ENCODE peak calls at places on chromosome 1, in ten cellular contexts. One of them, this sample, is unnamed.

GRCh38 chr1:205324781-205325180 is 3.2 kb upstream of the NUAK2 start:
- DNase-seq in ovary: no peak
- DNase-seq in cardiac fibroblast: peak
- DNase-seq in stomach: no peak
- DNase-seq in MCF 10A: no peak
- DNase-seq in RWPE2: no peak
- DNase-seq in CD4-positive, alpha-beta T cell: no peak
- DNase-seq in GM12864: no peak
- DNase-seq in mesothelial cell of epicardium: no peak
- DNase-seq in mucosa of descending colon: no peak
- DNase-seq in this sample: no peak

GRCh38 chr1:70438529-70438928 is 27.5 kb downstream of the CTH start:
- DNase-seq in GM12864: no peak
- DNase-seq in stomach: no peak
- DNase-seq in MCF 10A: no peak
- DNase-seq in mucosa of descending colon: no peak
- DNase-seq in CD4-positive, alpha-beta T cell: no peak
- DNase-seq in ovary: no peak
- DNase-seq in mesothelial cell of epicardium: no peak
- DNase-seq in cardiac fibroblast: no peak
- DNase-seq in RWPE2: no peak
- DNase-seq in this sample: no peak

GRCh38 chr1:200411406-200412257 is 1.8 kb upstream of the ZNF281 start:
- DNase-seq in CD4-positive, alpha-beta T cell: no peak
- DNase-seq in RWPE2: no peak
- DNase-seq in stomach: no peak
- DNase-seq in mesothelial cell of epicardium: no peak
- DNase-seq in cardiac fibroblast: no peak
- DNase-seq in mucosa of descending colon: no peak
- DNase-seq in ovary: no peak
- DNase-seq in GM12864: no peak
- DNase-seq in MCF 10A: no peak
- DNase-seq in this sample: no peak

GRCh38 chr1:15736035-15736665 is at the start of gene SLC25A34:
- DNase-seq in cardiac fibroblast: no peak
- DNase-seq in RWPE2: peak
- DNase-seq in CD4-positive, alpha-beta T cell: no peak
- DNase-seq in mesothelial cell of epicardium: no peak
- DNase-seq in mucosa of descending colon: peak
- DNase-seq in stomach: peak
- DNase-seq in MCF 10A: no peak
- DNase-seq in GM12864: no peak
- DNase-seq in ovary: no peak
- DNase-seq in this sample: no peak

GRCh38 chr1:58660105-58660504 is 39.8 kb downstream of the MYSM1 start:
- DNase-seq in ovary: no peak
- DNase-seq in cardiac fibroblast: no peak
- DNase-seq in mucosa of descending colon: no peak
- DNase-seq in CD4-positive, alpha-beta T cell: no peak
- DNase-seq in MCF 10A: no peak
- DNase-seq in mesothelial cell of epicardium: no peak
- DNase-seq in stomach: no peak
- DNase-seq in RWPE2: no peak
- DNase-seq in GM12864: no peak
- DNase-seq in this sample: no peak

GRCh38 chr1:209367031-209367813 is 216.3 kb upstream of the CAMK1G start:
- DNase-seq in ovary: no peak
- DNase-seq in GM12864: no peak
- DNase-seq in stomach: no peak
- DNase-seq in MCF 10A: peak
- DNase-seq in mesothelial cell of epicardium: no peak
- DNase-seq in RWPE2: no peak
- DNase-seq in mucosa of descending colon: no peak
- DNase-seq in cardiac fibroblast: peak
- DNase-seq in CD4-positive, alpha-beta T cell: no peak
- DNase-seq in this sample: no peak

GRCh38 chr1:43271186-43272118 is 1.7 kb downstream of the TMEM125 start:
- DNase-seq in GM12864: no peak
- DNase-seq in mucosa of descending colon: no peak
- DNase-seq in mesothelial cell of epicardium: no peak
- DNase-seq in RWPE2: peak
- DNase-seq in MCF 10A: no peak
- DNase-seq in cardiac fibroblast: no peak
- DNase-seq in CD4-positive, alpha-beta T cell: no peak
- DNase-seq in ovary: no peak
- DNase-seq in stomach: peak
- DNase-seq in this sample: no peak

GRCh38 chr1:14138135-14138506 is 438.1 kb downstream of the PRDM2 start:
- DNase-seq in ovary: no peak
- DNase-seq in RWPE2: peak
- DNase-seq in MCF 10A: peak
- DNase-seq in GM12864: no peak
- DNase-seq in stomach: no peak
- DNase-seq in mesothelial cell of epicardium: no peak
- DNase-seq in CD4-positive, alpha-beta T cell: no peak
- DNase-seq in mucosa of descending colon: no peak
- DNase-seq in cardiac fibroblast: no peak
- DNase-seq in this sample: no peak

GRCh38 chr1:230867903-230868735 is at the start of gene C1orf198:
- DNase-seq in mucosa of descending colon: peak
- DNase-seq in CD4-positive, alpha-beta T cell: peak
- DNase-seq in ovary: peak
- DNase-seq in RWPE2: no peak
- DNase-seq in mesothelial cell of epicardium: peak
- DNase-seq in cardiac fibroblast: peak
- DNase-seq in stomach: peak
- DNase-seq in MCF 10A: peak
- DNase-seq in GM12864: no peak
- DNase-seq in this sample: peak

GRCh38 chr1:37699147-37699546 is 6.8 kb downstream of the CDCA8 start:
- DNase-seq in RWPE2: no peak
- DNase-seq in mucosa of descending colon: no peak
- DNase-seq in ovary: no peak
- DNase-seq in MCF 10A: no peak
- DNase-seq in mesothelial cell of epicardium: no peak
- DNase-seq in CD4-positive, alpha-beta T cell: no peak
- DNase-seq in GM12864: no peak
- DNase-seq in cardiac fibroblast: no peak
- DNase-seq in stomach: no peak
- DNase-seq in this sample: no peak

GRCh38 chr1:40391688-40392145 is 18.2 kb downstream of the SMAP2 start:
- DNase-seq in mucosa of descending colon: no peak
- DNase-seq in RWPE2: no peak
- DNase-seq in mesothelial cell of epicardium: no peak
- DNase-seq in MCF 10A: peak
- DNase-seq in stomach: peak
- DNase-seq in ovary: no peak
- DNase-seq in cardiac fibroblast: no peak
- DNase-seq in CD4-positive, alpha-beta T cell: no peak
- DNase-seq in GM12864: peak
- DNase-seq in this sample: no peak

GRCh38 chr1:245822997-245823396 is 668.2 kb downstream of the KIF26B start:
- DNase-seq in mucosa of descending colon: no peak
- DNase-seq in RWPE2: no peak
- DNase-seq in CD4-positive, alpha-beta T cell: no peak
- DNase-seq in cardiac fibroblast: peak
- DNase-seq in stomach: no peak
- DNase-seq in MCF 10A: peak
- DNase-seq in mesothelial cell of epicardium: no peak
- DNase-seq in ovary: no peak
- DNase-seq in GM12864: no peak
- DNase-seq in this sample: no peak

GRCh38 chr1:41152622-41153044 is 89.5 kb downstream of the SCMH1 start:
- DNase-seq in MCF 10A: peak
- DNase-seq in mucosa of descending colon: no peak
- DNase-seq in GM12864: no peak
- DNase-seq in cardiac fibroblast: peak
- DNase-seq in RWPE2: no peak
- DNase-seq in mesothelial cell of epicardium: no peak
- DNase-seq in CD4-positive, alpha-beta T cell: no peak
- DNase-seq in stomach: no peak
- DNase-seq in ovary: no peak
- DNase-seq in this sample: no peak

GRCh38 chr1:205321109-205321958 is at the start of gene NUAK2:
- DNase-seq in stomach: peak
- DNase-seq in MCF 10A: peak
- DNase-seq in CD4-positive, alpha-beta T cell: peak
- DNase-seq in GM12864: no peak
- DNase-seq in mucosa of descending colon: peak
- DNase-seq in ovary: peak
- DNase-seq in RWPE2: peak
- DNase-seq in mesothelial cell of epicardium: peak
- DNase-seq in cardiac fibroblast: peak
- DNase-seq in this sample: peak

GRCh38 chr1:110312188-110313121 is 26.7 kb upstream of the RBM15 start:
- DNase-seq in mucosa of descending colon: peak
- DNase-seq in stomach: peak
- DNase-seq in cardiac fibroblast: peak
- DNase-seq in GM12864: peak
- DNase-seq in mesothelial cell of epicardium: peak
- DNase-seq in ovary: peak
- DNase-seq in CD4-positive, alpha-beta T cell: peak
- DNase-seq in RWPE2: no peak
- DNase-seq in MCF 10A: peak
- DNase-seq in this sample: peak
- TF ChIP-seq CTCF in mucosa of descending colon: peak
- TF ChIP-seq CTCF in stomach: peak
- TF ChIP-seq CTCF in cardiac fibroblast: peak
- TF ChIP-seq CTCF in GM12864: peak
- TF ChIP-seq CTCF in mesothelial cell of epicardium: peak
- TF ChIP-seq CTCF in ovary: peak
- TF ChIP-seq CTCF in CD4-positive, alpha-beta T cell: peak
- TF ChIP-seq CTCF in RWPE2: peak
- TF ChIP-seq CTCF in MCF 10A: peak
- TF ChIP-seq CTCF in this sample: peak

GRCh38 chr1:156504062-156504813 is 3.7 kb upstream of the MEF2D start:
- DNase-seq in GM12864: no peak
- DNase-seq in CD4-positive, alpha-beta T cell: no peak
- DNase-seq in RWPE2: no peak
- DNase-seq in cardiac fibroblast: no peak
- DNase-seq in stomach: no peak
- DNase-seq in mucosa of descending colon: no peak
- DNase-seq in mesothelial cell of epicardium: no peak
- DNase-seq in ovary: peak
- DNase-seq in MCF 10A: peak
- DNase-seq in this sample: no peak
- TF ChIP-seq CTCF in GM12864: no peak
- TF ChIP-seq CTCF in CD4-positive, alpha-beta T cell: no peak
- TF ChIP-seq CTCF in RWPE2: no peak
- TF ChIP-seq CTCF in cardiac fibroblast: no peak
- TF ChIP-seq CTCF in stomach: no peak
- TF ChIP-seq CTCF in mucosa of descending colon: no peak
- TF ChIP-seq CTCF in mesothelial cell of epicardium: no peak
- TF ChIP-seq CTCF in ovary: no peak
- TF ChIP-seq CTCF in MCF 10A: no peak
- TF ChIP-seq CTCF in this sample: no peak

GRCh38 chr1:5644281-5645134 is 347.7 kb downstream of the NPHP4 start:
- DNase-seq in MCF 10A: no peak
- DNase-seq in cardiac fibroblast: no peak
- DNase-seq in stomach: peak
- DNase-seq in mucosa of descending colon: no peak
- DNase-seq in GM12864: no peak
- DNase-seq in mesothelial cell of epicardium: peak
- DNase-seq in CD4-positive, alpha-beta T cell: no peak
- DNase-seq in RWPE2: peak
- DNase-seq in ovary: no peak
- DNase-seq in this sample: no peak
- TF ChIP-seq CTCF in MCF 10A: no peak
- TF ChIP-seq CTCF in cardiac fibroblast: no peak
- TF ChIP-seq CTCF in stomach: no peak
- TF ChIP-seq CTCF in mucosa of descending colon: no peak
- TF ChIP-seq CTCF in GM12864: no peak
- TF ChIP-seq CTCF in mesothelial cell of epicardium: no peak
- TF ChIP-seq CTCF in CD4-positive, alpha-beta T cell: no peak
- TF ChIP-seq CTCF in RWPE2: no peak
- TF ChIP-seq CTCF in ovary: no peak
- TF ChIP-seq CTCF in this sample: no peak

GRCh38 chr1:182601926-182602325 is 2.3 kb downstream of the RGS16 start:
- DNase-seq in MCF 10A: no peak
- DNase-seq in mesothelial cell of epicardium: no peak
- DNase-seq in GM12864: no peak
- DNase-seq in ovary: no peak
- DNase-seq in stomach: no peak
- DNase-seq in CD4-positive, alpha-beta T cell: no peak
- DNase-seq in cardiac fibroblast: no peak
- DNase-seq in RWPE2: no peak
- DNase-seq in mucosa of descending colon: no peak
- DNase-seq in this sample: no peak

GRCh38 chr1:182602945-182603645 is 1.1 kb downstream of the RGS16 start:
- DNase-seq in mesothelial cell of epicardium: no peak
- DNase-seq in MCF 10A: no peak
- DNase-seq in mucosa of descending colon: no peak
- DNase-seq in stomach: no peak
- DNase-seq in ovary: no peak
- DNase-seq in cardiac fibroblast: no peak
- DNase-seq in CD4-positive, alpha-beta T cell: no peak
- DNase-seq in RWPE2: no peak
- DNase-seq in GM12864: no peak
- DNase-seq in this sample: no peak

GRCh38 chr1:182604835-182605164 is 611 bp upstream of the RGS16 start:
- DNase-seq in ovary: no peak
- DNase-seq in stomach: no peak
- DNase-seq in RWPE2: no peak
- DNase-seq in mucosa of descending colon: no peak
- DNase-seq in CD4-positive, alpha-beta T cell: no peak
- DNase-seq in GM12864: no peak
- DNase-seq in MCF 10A: no peak
- DNase-seq in cardiac fibroblast: no peak
- DNase-seq in mesothelial cell of epicardium: no peak
- DNase-seq in this sample: no peak

GRCh38 chr1:182603646-182604127 is 502 bp downstream of the RGS16 start:
- DNase-seq in mucosa of descending colon: no peak
- DNase-seq in stomach: no peak
- DNase-seq in cardiac fibroblast: no peak
- DNase-seq in mesothelial cell of epicardium: no peak
- DNase-seq in CD4-positive, alpha-beta T cell: no peak
- DNase-seq in MCF 10A: no peak
- DNase-seq in ovary: no peak
- DNase-seq in GM12864: no peak
- DNase-seq in RWPE2: no peak
- DNase-seq in this sample: no peak

DNA sequence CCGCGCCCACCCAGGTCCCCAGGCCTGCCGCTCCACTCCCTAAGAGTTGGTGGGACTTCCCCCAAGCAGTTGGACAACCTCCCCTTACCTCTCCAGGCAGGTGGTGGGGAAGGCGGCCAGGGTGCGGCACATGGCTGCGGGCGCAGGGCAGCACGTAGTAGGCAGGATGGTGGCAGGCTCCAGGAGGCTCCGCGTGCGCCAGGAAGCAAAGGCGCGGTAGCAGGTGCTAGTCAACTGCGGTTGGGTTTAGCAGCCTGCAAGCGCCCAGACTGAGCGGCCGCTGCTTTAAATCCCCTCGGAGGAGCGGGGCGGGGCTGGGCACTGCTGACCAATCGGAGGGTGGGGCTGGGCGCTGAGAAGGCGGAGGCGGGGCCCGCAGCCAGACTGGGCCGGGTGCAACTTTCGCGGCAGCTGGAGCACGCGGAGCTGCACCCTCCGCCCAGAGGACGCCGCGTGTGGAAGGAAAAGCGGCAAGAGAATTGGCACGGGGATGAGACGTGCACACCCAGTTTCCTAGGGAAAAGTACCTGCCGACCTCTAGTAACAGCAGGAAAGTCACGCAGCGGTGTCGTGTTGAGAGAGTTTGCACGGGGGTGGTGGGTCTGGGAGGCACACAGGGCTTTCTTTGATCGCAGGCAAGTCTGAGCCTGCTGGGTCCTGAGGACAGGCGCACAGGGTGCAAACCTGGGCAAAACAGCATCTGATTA is at the start of gene RGS16:
- DNase-seq in GM12864: peak
- DNase-seq in cardiac fibroblast: peak
- DNase-seq in mesothelial cell of epicardium: peak
- DNase-seq in stomach: peak
- DNase-seq in MCF 10A: peak
- DNase-seq in mucosa of descending colon: peak
- DNase-seq in CD4-positive, alpha-beta T cell: peak
- DNase-seq in ovary: peak
- DNase-seq in RWPE2: peak
- DNase-seq in this sample: peak
- TF ChIP-seq CTCF in GM12864: no peak
- TF ChIP-seq CTCF in cardiac fibroblast: no peak
- TF ChIP-seq CTCF in mesothelial cell of epicardium: no peak
- TF ChIP-seq CTCF in stomach: no peak
- TF ChIP-seq CTCF in MCF 10A: no peak
- TF ChIP-seq CTCF in mucosa of descending colon: no peak
- TF ChIP-seq CTCF in CD4-positive, alpha-beta T cell: no peak
- TF ChIP-seq CTCF in ovary: no peak
- TF ChIP-seq CTCF in RWPE2: peak
- TF ChIP-seq CTCF in this sample: no peak

This sample was measured in type B pancreatic cell.